ENCODE peak calls at places on chromosome 18, in five cellular contexts. One of them, this sample, is unnamed.

GRCh38 chr18:73431620-73432019 is 563.8 kb upstream of the NETO1 start:
- DNase-seq in GM12878: no peak
- DNase-seq in HepG2: no peak
- DNase-seq in SK-N-SH: no peak
- DNase-seq in H1: peak; percentile 38
- DNase-seq in this sample: no peak

GRCh38 chr18:12403601-12404506 is 3.9 kb upstream of the PRELID3A start:
- DNase-seq in GM12878: no peak
- DNase-seq in HepG2: no peak
- DNase-seq in SK-N-SH: no peak
- DNase-seq in H1: no peak
- DNase-seq in this sample: no peak

GRCh38 chr18:51622676-51623075 is 425.2 kb upstream of the MEX3C start:
- DNase-seq in GM12878: no peak
- DNase-seq in HepG2: no peak
- DNase-seq in SK-N-SH: no peak
- DNase-seq in H1: no peak
- DNase-seq in this sample: no peak

GRCh38 chr18:9876867-9877654 is 8.7 kb upstream of the TXNDC2 start:
- DNase-seq in GM12878: no peak
- DNase-seq in HepG2: peak; percentile 30
- DNase-seq in SK-N-SH: peak; percentile 20
- DNase-seq in H1: no peak
- DNase-seq in this sample: no peak

GRCh38 chr18:10322408-10322807 is 132.0 kb upstream of the APCDD1 start:
- DNase-seq in GM12878: no peak
- DNase-seq in HepG2: no peak
- DNase-seq in SK-N-SH: no peak
- DNase-seq in H1: no peak
- DNase-seq in this sample: no peak

GRCh38 chr18:48565105-48565504 is 26.3 kb downstream of the CTIF start:
- DNase-seq in GM12878: no peak
- DNase-seq in HepG2: no peak
- DNase-seq in SK-N-SH: no peak
- DNase-seq in H1: no peak
- DNase-seq in this sample: no peak

GRCh38 chr18:48774941-48775340 is 175.8 kb downstream of the SMAD7 start:
- DNase-seq in GM12878: no peak
- DNase-seq in HepG2: no peak
- DNase-seq in SK-N-SH: no peak
- DNase-seq in H1: no peak
- DNase-seq in this sample: no peak

GRCh38 chr18:51082571-51083264 is 52.7 kb downstream of the SMAD4 start:
- DNase-seq in GM12878: no peak
- DNase-seq in HepG2: no peak
- DNase-seq in SK-N-SH: no peak
- DNase-seq in H1: no peak
- DNase-seq in this sample: no peak

GRCh38 chr18:40874233-40874632 is 1080.8 kb upstream of the PIK3C3 start:
- DNase-seq in GM12878: no peak
- DNase-seq in HepG2: no peak
- DNase-seq in SK-N-SH: no peak
- DNase-seq in H1: no peak
- DNase-seq in this sample: no peak

GRCh38 chr18:50558157-50558556 is 1.7 kb upstream of the MAPK4 start:
- DNase-seq in GM12878: no peak
- DNase-seq in HepG2: no peak
- DNase-seq in SK-N-SH: peak; percentile 45
- DNase-seq in H1: no peak
- DNase-seq in this sample: no peak

GRCh38 chr18:25289040-25289631 is 62.8 kb downstream of the ZNF521 start:
- DNase-seq in GM12878: no peak
- DNase-seq in HepG2: no peak
- DNase-seq in SK-N-SH: no peak
- DNase-seq in H1: no peak
- DNase-seq in this sample: no peak

GRCh38 chr18:64972545-64972944 is 778.3 kb upstream of the CDH7 start:
- DNase-seq in GM12878: no peak
- DNase-seq in HepG2: no peak
- DNase-seq in SK-N-SH: peak; percentile 14
- DNase-seq in H1: no peak
- DNase-seq in this sample: no peak

GRCh38 chr18:24947521-24948305 is 404.3 kb downstream of the ZNF521 start:
- DNase-seq in GM12878: no peak
- DNase-seq in HepG2: no peak
- DNase-seq in SK-N-SH: no peak
- DNase-seq in H1: no peak
- DNase-seq in this sample: no peak

GRCh38 chr18:62898359-62898758 is 183.0 kb downstream of the PHLPP1 start:
- DNase-seq in GM12878: peak; percentile 8
- DNase-seq in HepG2: peak; percentile 35
- DNase-seq in SK-N-SH: no peak
- DNase-seq in H1: no peak
- DNase-seq in this sample: no peak

GRCh38 chr18:58753976-58754375 is 82.7 kb downstream of the MALT1 start:
- DNase-seq in GM12878: no peak
- DNase-seq in HepG2: no peak
- DNase-seq in SK-N-SH: no peak
- DNase-seq in H1: no peak
- DNase-seq in this sample: no peak

GRCh38 chr18:73199151-73199550 is 331.4 kb upstream of the NETO1 start:
- DNase-seq in GM12878: no peak
- DNase-seq in HepG2: no peak
- DNase-seq in SK-N-SH: no peak
- DNase-seq in H1: no peak
- DNase-seq in this sample: no peak

GRCh38 chr18:50297621-50298442 is 10.3 kb upstream of the CXXC1 start:
- DNase-seq in GM12878: peak; percentile 69
- DNase-seq in HepG2: no peak
- DNase-seq in SK-N-SH: peak; percentile 89
- DNase-seq in H1: no peak
- DNase-seq in this sample: no peak

GRCh38 chr18:42675810-42676209 is 439.7 kb downstream of the RIT2 start:
- DNase-seq in GM12878: no peak
- DNase-seq in HepG2: no peak
- DNase-seq in SK-N-SH: no peak
- DNase-seq in H1: no peak
- DNase-seq in this sample: no peak

GRCh38 chr18:46211816-46212215 is 107.6 kb downstream of the HAUS1 start:
- DNase-seq in GM12878: no peak
- DNase-seq in HepG2: no peak
- DNase-seq in SK-N-SH: no peak
- DNase-seq in H1: no peak
- DNase-seq in this sample: no peak

GRCh38 chr18:58580078-58580477 is 48.8 kb downstream of the ALPK2 start:
- DNase-seq in GM12878: no peak
- DNase-seq in HepG2: no peak
- DNase-seq in SK-N-SH: no peak
- DNase-seq in H1: no peak
- DNase-seq in this sample: no peak

GRCh38 chr18:41226186-41226585 is 728.8 kb upstream of the PIK3C3 start:
- DNase-seq in GM12878: no peak
- DNase-seq in HepG2: no peak
- DNase-seq in SK-N-SH: no peak
- DNase-seq in H1: no peak
- DNase-seq in this sample: no peak

GRCh38 chr18:58392336-58393000 is 236.4 kb downstream of the ALPK2 start:
- DNase-seq in GM12878: no peak
- DNase-seq in HepG2: no peak
- DNase-seq in SK-N-SH: no peak
- DNase-seq in H1: no peak
- DNase-seq in this sample: no peak

GRCh38 chr18:10457798-10458197 is 3.4 kb downstream of the APCDD1 start:
- DNase-seq in GM12878: no peak
- DNase-seq in HepG2: no peak
- DNase-seq in SK-N-SH: no peak
- DNase-seq in H1: no peak
- DNase-seq in this sample: no peak

GRCh38 chr18:71797554-71797953 is 746.6 kb downstream of the CBLN2 start:
- DNase-seq in GM12878: no peak
- DNase-seq in HepG2: no peak
- DNase-seq in SK-N-SH: no peak
- DNase-seq in H1: no peak
- DNase-seq in this sample: no peak

GRCh38 chr18:62812242-62812641 is 96.9 kb downstream of the PHLPP1 start:
- DNase-seq in GM12878: no peak
- DNase-seq in HepG2: peak; percentile 21
- DNase-seq in SK-N-SH: no peak
- DNase-seq in H1: no peak
- DNase-seq in this sample: no peak

GRCh38 chr18:40935423-40935822 is 1019.6 kb upstream of the PIK3C3 start:
- DNase-seq in GM12878: peak; percentile 4
- DNase-seq in HepG2: peak; percentile 35
- DNase-seq in SK-N-SH: no peak
- DNase-seq in H1: no peak
- DNase-seq in this sample: no peak

GRCh38 chr18:9950289-9951016 is 36.6 kb downstream of the VAPA start:
- DNase-seq in GM12878: no peak
- DNase-seq in HepG2: no peak
- DNase-seq in SK-N-SH: no peak
- DNase-seq in H1: no peak
- DNase-seq in this sample: no peak

GRCh38 chr18:68713791-68714190 is 1.1 kb downstream of the TMX3 start:
- DNase-seq in GM12878: no peak
- DNase-seq in HepG2: no peak
- DNase-seq in SK-N-SH: no peak
- DNase-seq in H1: no peak
- DNase-seq in this sample: no peak

GRCh38 chr18:32980896-32981295 is 208.1 kb upstream of the KLHL14 start:
- DNase-seq in GM12878: no peak
- DNase-seq in HepG2: no peak
- DNase-seq in SK-N-SH: no peak
- DNase-seq in H1: no peak
- DNase-seq in this sample: no peak

DNA sequence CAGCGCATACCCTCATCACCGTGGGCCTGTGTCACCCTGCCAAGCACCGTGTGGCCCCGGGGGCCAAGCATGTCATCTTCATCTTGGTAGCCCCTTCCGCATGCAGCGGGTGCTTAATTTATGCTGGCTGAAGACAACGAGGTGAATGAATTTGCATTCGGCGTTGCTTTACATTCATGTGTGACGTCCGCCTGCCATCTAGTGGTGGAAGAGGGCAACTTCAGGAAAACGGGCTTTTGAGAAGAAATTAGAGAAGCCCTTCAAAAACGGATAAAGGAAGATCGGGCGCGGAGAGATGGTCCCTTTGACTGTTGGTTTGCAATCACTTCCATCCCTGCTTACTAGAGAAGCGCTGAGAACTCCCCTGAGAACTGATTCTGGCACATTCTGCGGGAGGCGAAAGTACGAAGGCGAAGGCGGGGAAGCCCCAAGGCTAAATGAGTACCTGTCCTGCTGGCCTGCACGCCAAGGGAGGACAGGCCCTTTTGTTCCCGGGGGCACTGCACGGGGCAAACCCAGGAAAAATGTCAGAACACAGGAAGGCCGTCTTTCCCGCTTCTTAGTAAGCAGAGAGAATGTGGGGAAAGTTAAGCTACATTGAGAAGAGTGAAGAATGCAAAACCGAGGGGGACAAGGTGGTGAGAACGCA is 145.9 kb downstream of the ZNF516 start:
- DNase-seq in GM12878: no peak
- DNase-seq in HepG2: peak; percentile 67
- DNase-seq in SK-N-SH: peak; percentile 73
- DNase-seq in H1: peak; percentile 41
- DNase-seq in this sample: peak; percentile 66
- TF ChIP-seq JUND in GM12878: no peak
- TF ChIP-seq JUND in HepG2: no peak
- TF ChIP-seq JUND in SK-N-SH: no peak
- TF ChIP-seq JUND in H1: no peak
- TF ChIP-seq JUND in this sample: no peak

GRCh38 chr18:3688682-3689081 is 238.7 kb downstream of the TGIF1 start:
- DNase-seq in GM12878: no peak
- DNase-seq in HepG2: no peak
- DNase-seq in SK-N-SH: peak; percentile 42
- DNase-seq in H1: no peak
- DNase-seq in this sample: no peak

GRCh38 chr18:3689986-3690681 is 240.2 kb downstream of the TGIF1 start:
- DNase-seq in GM12878: no peak
- DNase-seq in HepG2: no peak
- DNase-seq in SK-N-SH: no peak
- DNase-seq in H1: no peak
- DNase-seq in this sample: no peak

GRCh38 chr18:3692113-3692621 is 242.2 kb downstream of the TGIF1 start:
- DNase-seq in GM12878: no peak
- DNase-seq in HepG2: peak; percentile 10
- DNase-seq in SK-N-SH: no peak
- DNase-seq in H1: no peak
- DNase-seq in this sample: no peak

GRCh38 chr18:3690682-3691066 is 240.7 kb downstream of the TGIF1 start:
- DNase-seq in GM12878: no peak
- DNase-seq in HepG2: no peak
- DNase-seq in SK-N-SH: no peak
- DNase-seq in H1: no peak
- DNase-seq in this sample: no peak

GRCh38 chr18:3689091-3689490 is 239.1 kb downstream of the TGIF1 start:
- DNase-seq in GM12878: no peak
- DNase-seq in HepG2: no peak
- DNase-seq in SK-N-SH: no peak
- DNase-seq in H1: no peak
- DNase-seq in this sample: no peak
- TF ChIP-seq JUND in GM12878: no peak
- TF ChIP-seq JUND in HepG2: no peak
- TF ChIP-seq JUND in SK-N-SH: no peak
- TF ChIP-seq JUND in H1: no peak
- TF ChIP-seq JUND in this sample: no peak

DNA sequence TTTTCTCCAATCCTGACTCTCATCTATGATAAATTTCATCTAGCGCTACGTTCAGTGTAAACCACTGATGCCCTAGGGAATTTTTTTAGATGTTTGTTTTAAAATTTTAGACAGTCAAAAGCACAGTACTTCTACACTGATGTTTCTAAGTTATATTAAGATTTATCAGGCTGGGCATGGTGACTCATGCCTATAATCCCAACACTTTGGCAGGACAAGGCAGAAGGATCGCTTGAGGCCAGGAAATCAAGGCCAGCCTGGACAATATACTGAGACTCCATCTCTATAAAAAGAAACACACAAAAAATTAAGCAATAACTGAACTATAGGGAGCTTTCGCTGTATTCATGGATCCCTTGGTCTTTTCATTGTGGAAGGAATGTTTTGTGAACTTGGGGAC is 50.6 kb upstream of the MAPRE2 start:
- DNase-seq in GM12878: no peak
- DNase-seq in HepG2: no peak
- DNase-seq in SK-N-SH: no peak
- DNase-seq in H1: no peak
- DNase-seq in this sample: no peak
- TF ChIP-seq JUND in GM12878: no peak
- TF ChIP-seq JUND in HepG2: no peak
- TF ChIP-seq JUND in SK-N-SH: no peak
- TF ChIP-seq JUND in H1: no peak
- TF ChIP-seq JUND in this sample: no peak

DNA sequence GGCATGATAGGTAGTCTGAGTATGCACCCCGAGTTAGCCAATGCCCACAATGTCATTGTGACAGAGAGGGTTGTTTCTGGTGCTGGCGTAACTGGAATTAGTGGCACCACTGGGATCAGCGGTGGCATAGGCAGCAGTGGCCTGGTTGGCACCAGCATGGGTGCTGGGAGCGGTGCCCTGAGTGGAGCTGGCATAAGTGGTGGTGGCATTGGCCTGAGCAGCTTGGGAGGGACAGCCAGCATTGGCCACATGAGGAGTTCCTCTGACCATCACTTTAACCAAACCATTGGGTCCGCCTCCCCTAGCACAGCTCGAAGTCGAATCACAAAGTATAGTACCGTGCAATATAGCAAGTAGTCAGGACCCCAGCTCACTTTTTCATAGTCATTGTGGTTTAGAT is 21.6 kb upstream of the DSG4 start:
- DNase-seq in GM12878: no peak
- DNase-seq in HepG2: no peak
- DNase-seq in SK-N-SH: no peak
- DNase-seq in H1: no peak
- DNase-seq in this sample: no peak
- TF ChIP-seq JUND in GM12878: no peak
- TF ChIP-seq JUND in HepG2: no peak
- TF ChIP-seq JUND in SK-N-SH: no peak
- TF ChIP-seq JUND in H1: no peak
- TF ChIP-seq JUND in this sample: no peak

This sample was measured in T47D.